ENCODE peak calls at places on chromosomes 5 and 9, in five cellular contexts. S is HEK293T, J is RCC 7860, F is left kidney, Y is T47D. M is an unnamed sample.

GRCh38 chr5:176132471-176133288 is 105.5 kb upstream of the SIMC1 start:
- DNase-seq in F (no peak), J (no peak), Y (no peak), S (no peak), M (no peak)

GRCh38 chr5:16809816-16810502 is 126.1 kb downstream of the MYO10 start:
- DNase-seq in F (no peak), J (no peak), S (no peak), Y (peak), M (no peak)

GRCh38 chr5:72459089-72459661 is 48.0 kb downstream of the ZNF366 start:
- DNase-seq in Y (no peak), F (peak), S (no peak), J (no peak), M (no peak)

GRCh38 chr5:58985759-58986158 is 402.9 kb downstream of the RAB3C start:
- DNase-seq in F (no peak), J (no peak), Y (no peak), S (no peak), M (no peak)

GRCh38 chr9:68905129-68905528 is 108.8 kb downstream of the PRKACG start:
- DNase-seq in Y (no peak), F (no peak), J (no peak), S (no peak), M (no peak)

GRCh38 chr9:95091971-95092320 is 225.6 kb downstream of the FANCC start:
- DNase-seq in J (peak), F (peak), Y (no peak), S (no peak), M (no peak)

GRCh38 chr9:6944093-6944551 is 186.3 kb downstream of the KDM4C start:
- DNase-seq in S (no peak), J (no peak), F (no peak), Y (no peak), M (no peak)

GRCh38 chr9:114452219-114453169 is 52.8 kb downstream of the WHRN start:
- DNase-seq in Y (no peak), F (no peak), J (no peak), S (no peak), M (no peak)

GRCh38 chr9:112361602-112362001 is 18.3 kb upstream of the HSDL2 start:
- DNase-seq in S (peak), J (peak), Y (no peak), F (peak), M (peak)

GRCh38 chr5:179184521-179185050 is 124.4 kb downstream of the ZNF354C start:
- DNase-seq in J (no peak), F (no peak), Y (no peak), S (no peak), M (no peak)

GRCh38 chr5:155728146-155728856 is 598.7 kb upstream of the SGCD start:
- DNase-seq in S (no peak), Y (peak), J (no peak), F (peak), M (no peak)

GRCh38 chr5:73312146-73312871 is 136.3 kb downstream of the FOXD1 start:
- DNase-seq in F (peak), Y (no peak), J (peak), S (no peak), M (peak)

GRCh38 chr9:811101-811531 is 30.4 kb upstream of the DMRT1 start:
- DNase-seq in J (no peak), F (no peak), Y (no peak), S (no peak), M (no peak)

GRCh38 chr9:83304686-83305085 is 233.5 kb downstream of the FRMD3 start:
- DNase-seq in F (peak), Y (no peak), S (no peak), J (no peak), M (no peak)

GRCh38 chr5:133370281-133370890 is 242.0 kb downstream of the FSTL4 start:
- DNase-seq in Y (no peak), S (no peak), J (no peak), F (no peak), M (no peak)

GRCh38 chr9:7172445-7173115 is 414.8 kb downstream of the KDM4C start:
- DNase-seq in J (no peak), S (no peak), Y (no peak), F (peak), M (no peak)

GRCh38 chr9:133946840-133947486 is 45.2 kb downstream of the VAV2 start:
- DNase-seq in F (no peak), S (no peak), J (no peak), Y (no peak), M (no peak)

GRCh38 chr9:124659099-124659659 is 111.9 kb downstream of the NR6A1 start:
- DNase-seq in S (peak), F (peak), J (peak), Y (peak), M (peak)

GRCh38 chr9:136385015-136385414 is 11.5 kb upstream of the CARD9 start:
- DNase-seq in F (no peak), Y (no peak), S (no peak), J (no peak), M (peak)

GRCh38 chr5:14490309-14490711 is 91.3 kb upstream of the OTULINL start:
- DNase-seq in Y (no peak), S (no peak), J (no peak), F (no peak), M (no peak)

GRCh38 chr5:105817906-105818305 is 1852.8 kb downstream of the EFNA5 start:
- DNase-seq in F (no peak), Y (no peak), J (no peak), S (no peak), M (no peak)

GRCh38 chr9:26746357-26747072 is 146.1 kb downstream of the CAAP1 start:
- DNase-seq in Y (peak), F (no peak), S (no peak), J (peak), M (no peak)

GRCh38 chr5:181187500-181188213 is 17.3 kb downstream of the TRIM7 start:
- DNase-seq in F (peak), J (peak), Y (no peak), S (peak), M (peak)

GRCh38 chr5:132426525-132427138 is 57.1 kb downstream of the SLC22A5 start:
- DNase-seq in F (peak), S (no peak), Y (no peak), J (peak), M (peak)

M was measured in activated CD4-positive, alpha-beta T cell treated with anti-CD3 and anti-CD28 coated beads, Interleukin-2, amount 10 ng/mL, durations not matched to agents 7 days and 5 days.